ENCODE peak calls at places on chromosomes 2 and 18, in eight cellular contexts. One of them, this sample, is unnamed.
A peak's percentile ranks its signal among the peaks of the same experiment; 100 is the strongest.

GRCh38 chr2:147843421-147843863 is 1.4 kb upstream of the ACVR2A start:
- DNase-seq in stomach: no peak
- DNase-seq in adipocyte: no peak
- DNase-seq in NCI-H446 treated with DMSO at 0.1 percent for 48 hours: no peak
- DNase-seq in activated CD4-positive, alpha-beta T cell treated with anti-CD3 and anti-CD28 coated beads for 1 hour: no peak
- DNase-seq in EL: peak; percentile 2
- DNase-seq in AG04450: no peak
- DNase-seq in Kasumi-1: no peak
- DNase-seq in this sample: no peak

GRCh38 chr2:222714361-222715256 is 43.2 kb downstream of the MOGAT1 start:
- DNase-seq in Kasumi-1: no peak
- DNase-seq in stomach: no peak
- DNase-seq in adipocyte: no peak
- DNase-seq in activated CD4-positive, alpha-beta T cell treated with anti-CD3 and anti-CD28 coated beads for 1 hour: no peak
- DNase-seq in EL: no peak
- DNase-seq in AG04450: no peak
- DNase-seq in NCI-H446 treated with DMSO at 0.1 percent for 48 hours: peak; percentile 16
- DNase-seq in this sample: no peak

GRCh38 chr18:13378150-13378549 is 159.6 kb downstream of the LDLRAD4 start:
- DNase-seq in activated CD4-positive, alpha-beta T cell treated with anti-CD3 and anti-CD28 coated beads for 1 hour: no peak
- DNase-seq in stomach: no peak
- DNase-seq in Kasumi-1: no peak
- DNase-seq in adipocyte: no peak
- DNase-seq in NCI-H446 treated with DMSO at 0.1 percent for 48 hours: no peak
- DNase-seq in AG04450: no peak
- DNase-seq in EL: no peak
- DNase-seq in this sample: no peak

GRCh38 chr18:10184776-10185175 is 269.7 kb upstream of the APCDD1 start:
- DNase-seq in EL: no peak
- DNase-seq in adipocyte: no peak
- DNase-seq in AG04450: no peak
- DNase-seq in stomach: no peak
- DNase-seq in activated CD4-positive, alpha-beta T cell treated with anti-CD3 and anti-CD28 coated beads for 1 hour: no peak
- DNase-seq in NCI-H446 treated with DMSO at 0.1 percent for 48 hours: no peak
- DNase-seq in Kasumi-1: no peak
- DNase-seq in this sample: no peak

GRCh38 chr2:240922982-240923537 is 16.9 kb downstream of the CROCC2 start:
- DNase-seq in NCI-H446 treated with DMSO at 0.1 percent for 48 hours: no peak
- DNase-seq in adipocyte: no peak
- DNase-seq in AG04450: no peak
- DNase-seq in activated CD4-positive, alpha-beta T cell treated with anti-CD3 and anti-CD28 coated beads for 1 hour: no peak
- DNase-seq in Kasumi-1: no peak
- DNase-seq in EL: no peak
- DNase-seq in stomach: peak; percentile 18
- DNase-seq in this sample: no peak

GRCh38 chr2:24375349-24376087 is 15.2 kb upstream of the ITSN2 start:
- DNase-seq in EL: no peak
- DNase-seq in Kasumi-1: no peak
- DNase-seq in AG04450: no peak
- DNase-seq in activated CD4-positive, alpha-beta T cell treated with anti-CD3 and anti-CD28 coated beads for 1 hour: no peak
- DNase-seq in adipocyte: no peak
- DNase-seq in stomach: no peak
- DNase-seq in NCI-H446 treated with DMSO at 0.1 percent for 48 hours: no peak
- DNase-seq in this sample: no peak

GRCh38 chr2:18741888-18742287 is 152.5 kb upstream of the NT5C1B start:
- DNase-seq in stomach: no peak
- DNase-seq in AG04450: peak; percentile 90
- DNase-seq in EL: no peak
- DNase-seq in Kasumi-1: no peak
- DNase-seq in NCI-H446 treated with DMSO at 0.1 percent for 48 hours: no peak
- DNase-seq in adipocyte: no peak
- DNase-seq in activated CD4-positive, alpha-beta T cell treated with anti-CD3 and anti-CD28 coated beads for 1 hour: no peak
- DNase-seq in this sample: no peak

GRCh38 chr2:27765621-27766286 is 5.8 kb upstream of the MRPL33 start:
- DNase-seq in adipocyte: no peak
- DNase-seq in stomach: peak; percentile 81
- DNase-seq in Kasumi-1: no peak
- DNase-seq in activated CD4-positive, alpha-beta T cell treated with anti-CD3 and anti-CD28 coated beads for 1 hour: peak; percentile 39
- DNase-seq in AG04450: no peak
- DNase-seq in NCI-H446 treated with DMSO at 0.1 percent for 48 hours: no peak
- DNase-seq in EL: no peak
- DNase-seq in this sample: no peak

GRCh38 chr2:124258481-124258880 is 233.4 kb downstream of the CNTNAP5 start:
- DNase-seq in stomach: no peak
- DNase-seq in adipocyte: no peak
- DNase-seq in activated CD4-positive, alpha-beta T cell treated with anti-CD3 and anti-CD28 coated beads for 1 hour: no peak
- DNase-seq in NCI-H446 treated with DMSO at 0.1 percent for 48 hours: no peak
- DNase-seq in EL: peak; percentile 6
- DNase-seq in Kasumi-1: no peak
- DNase-seq in AG04450: no peak
- DNase-seq in this sample: no peak

GRCh38 chr2:180753809-180754761 is 226.3 kb upstream of the UBE2E3 start:
- DNase-seq in EL: peak; percentile 59
- DNase-seq in stomach: no peak
- DNase-seq in Kasumi-1: peak; percentile 92
- DNase-seq in adipocyte: peak; percentile 9
- DNase-seq in AG04450: peak; percentile 10
- DNase-seq in NCI-H446 treated with DMSO at 0.1 percent for 48 hours: no peak
- DNase-seq in activated CD4-positive, alpha-beta T cell treated with anti-CD3 and anti-CD28 coated beads for 1 hour: no peak
- DNase-seq in this sample: no peak

GRCh38 chr18:51051105-51051712 is 21.2 kb downstream of the SMAD4 start:
- DNase-seq in Kasumi-1: peak; percentile 83
- DNase-seq in stomach: no peak
- DNase-seq in activated CD4-positive, alpha-beta T cell treated with anti-CD3 and anti-CD28 coated beads for 1 hour: no peak
- DNase-seq in adipocyte: peak; percentile 88
- DNase-seq in EL: peak; percentile 54
- DNase-seq in AG04450: no peak
- DNase-seq in NCI-H446 treated with DMSO at 0.1 percent for 48 hours: peak; percentile 4
- DNase-seq in this sample: peak; percentile 46

GRCh38 chr2:216774620-216775019 is 79.3 kb upstream of the IGFBP5 start:
- DNase-seq in Kasumi-1: no peak
- DNase-seq in NCI-H446 treated with DMSO at 0.1 percent for 48 hours: no peak
- DNase-seq in AG04450: peak; percentile 63
- DNase-seq in EL: peak; percentile 91
- DNase-seq in activated CD4-positive, alpha-beta T cell treated with anti-CD3 and anti-CD28 coated beads for 1 hour: no peak
- DNase-seq in adipocyte: peak; percentile 33
- DNase-seq in stomach: no peak
- DNase-seq in this sample: peak; percentile 37

GRCh38 chr2:152537252-152537651 is 180.0 kb downstream of the PRPF40A start:
- DNase-seq in adipocyte: no peak
- DNase-seq in NCI-H446 treated with DMSO at 0.1 percent for 48 hours: no peak
- DNase-seq in AG04450: no peak
- DNase-seq in stomach: no peak
- DNase-seq in Kasumi-1: peak; percentile 96
- DNase-seq in EL: no peak
- DNase-seq in activated CD4-positive, alpha-beta T cell treated with anti-CD3 and anti-CD28 coated beads for 1 hour: no peak
- DNase-seq in this sample: no peak

GRCh38 chr2:39513641-39514094 is 76.6 kb upstream of the MAP4K3 start:
- DNase-seq in stomach: peak; percentile 50
- DNase-seq in AG04450: peak; percentile 85
- DNase-seq in activated CD4-positive, alpha-beta T cell treated with anti-CD3 and anti-CD28 coated beads for 1 hour: no peak
- DNase-seq in EL: peak; percentile 98
- DNase-seq in NCI-H446 treated with DMSO at 0.1 percent for 48 hours: peak; percentile 61
- DNase-seq in adipocyte: peak; percentile 91
- DNase-seq in Kasumi-1: peak; percentile 87
- DNase-seq in this sample: peak; percentile 87

GRCh38 chr2:228103379-228103778 is 78.1 kb downstream of the SPHKAP start:
- DNase-seq in NCI-H446 treated with DMSO at 0.1 percent for 48 hours: no peak
- DNase-seq in EL: no peak
- DNase-seq in adipocyte: no peak
- DNase-seq in activated CD4-positive, alpha-beta T cell treated with anti-CD3 and anti-CD28 coated beads for 1 hour: no peak
- DNase-seq in AG04450: no peak
- DNase-seq in stomach: no peak
- DNase-seq in Kasumi-1: no peak
- DNase-seq in this sample: no peak

GRCh38 chr2:236309669-236310029 is 45.4 kb upstream of the ASB18 start:
- DNase-seq in EL: peak; percentile 22
- DNase-seq in NCI-H446 treated with DMSO at 0.1 percent for 48 hours: no peak
- DNase-seq in adipocyte: peak; percentile 9
- DNase-seq in stomach: no peak
- DNase-seq in AG04450: no peak
- DNase-seq in activated CD4-positive, alpha-beta T cell treated with anti-CD3 and anti-CD28 coated beads for 1 hour: no peak
- DNase-seq in Kasumi-1: no peak
- DNase-seq in this sample: no peak

GRCh38 chr2:137960223-137960622 is 4.0 kb upstream of the HNMT start:
- DNase-seq in AG04450: no peak
- DNase-seq in adipocyte: no peak
- DNase-seq in NCI-H446 treated with DMSO at 0.1 percent for 48 hours: no peak
- DNase-seq in EL: no peak
- DNase-seq in activated CD4-positive, alpha-beta T cell treated with anti-CD3 and anti-CD28 coated beads for 1 hour: no peak
- DNase-seq in stomach: no peak
- DNase-seq in Kasumi-1: no peak
- DNase-seq in this sample: no peak

GRCh38 chr2:151878655-151879563 is 50.7 kb upstream of the ARL5A start:
- DNase-seq in adipocyte: peak; percentile 71
- DNase-seq in Kasumi-1: peak; percentile 95
- DNase-seq in EL: peak; percentile 1
- DNase-seq in activated CD4-positive, alpha-beta T cell treated with anti-CD3 and anti-CD28 coated beads for 1 hour: no peak
- DNase-seq in stomach: no peak
- DNase-seq in NCI-H446 treated with DMSO at 0.1 percent for 48 hours: no peak
- DNase-seq in AG04450: no peak
- DNase-seq in this sample: peak; percentile 60

GRCh38 chr2:207879536-207879935 is 109.8 kb upstream of the FZD5 start:
- DNase-seq in NCI-H446 treated with DMSO at 0.1 percent for 48 hours: no peak
- DNase-seq in adipocyte: peak; percentile 82
- DNase-seq in AG04450: peak; percentile 4
- DNase-seq in activated CD4-positive, alpha-beta T cell treated with anti-CD3 and anti-CD28 coated beads for 1 hour: no peak
- DNase-seq in stomach: no peak
- DNase-seq in EL: peak; percentile 75
- DNase-seq in Kasumi-1: no peak
- DNase-seq in this sample: peak; percentile 99

GRCh38 chr2:198054299-198054698 is 249.9 kb downstream of the PLCL1 start:
- DNase-seq in Kasumi-1: peak; percentile 58
- DNase-seq in stomach: peak; percentile 34
- DNase-seq in EL: peak; percentile 21
- DNase-seq in activated CD4-positive, alpha-beta T cell treated with anti-CD3 and anti-CD28 coated beads for 1 hour: peak; percentile 19
- DNase-seq in AG04450: no peak
- DNase-seq in adipocyte: peak; percentile 49
- DNase-seq in NCI-H446 treated with DMSO at 0.1 percent for 48 hours: no peak
- DNase-seq in this sample: peak; percentile 43

GRCh38 chr18:38695559-38696270 is 1130.1 kb upstream of the CELF4 start:
- DNase-seq in EL: no peak
- DNase-seq in adipocyte: peak; percentile 0
- DNase-seq in Kasumi-1: no peak
- DNase-seq in stomach: no peak
- DNase-seq in AG04450: no peak
- DNase-seq in NCI-H446 treated with DMSO at 0.1 percent for 48 hours: no peak
- DNase-seq in activated CD4-positive, alpha-beta T cell treated with anti-CD3 and anti-CD28 coated beads for 1 hour: no peak
- DNase-seq in this sample: no peak

GRCh38 chr2:64141711-64142405 is 2.4 kb downstream of the PELI1 start:
- DNase-seq in stomach: no peak
- DNase-seq in AG04450: no peak
- DNase-seq in EL: peak; percentile 34
- DNase-seq in Kasumi-1: no peak
- DNase-seq in adipocyte: peak; percentile 53
- DNase-seq in activated CD4-positive, alpha-beta T cell treated with anti-CD3 and anti-CD28 coated beads for 1 hour: no peak
- DNase-seq in NCI-H446 treated with DMSO at 0.1 percent for 48 hours: no peak
- DNase-seq in this sample: peak; percentile 13

GRCh38 chr18:4107049-4107459 is 348.1 kb downstream of the DLGAP1 start:
- DNase-seq in Kasumi-1: no peak
- DNase-seq in activated CD4-positive, alpha-beta T cell treated with anti-CD3 and anti-CD28 coated beads for 1 hour: no peak
- DNase-seq in adipocyte: peak; percentile 21
- DNase-seq in AG04450: no peak
- DNase-seq in stomach: no peak
- DNase-seq in EL: no peak
- DNase-seq in NCI-H446 treated with DMSO at 0.1 percent for 48 hours: no peak
- DNase-seq in this sample: no peak

GRCh38 chr18:35430721-35431441 is 53.7 kb upstream of the ZNF396 start:
- DNase-seq in stomach: no peak
- DNase-seq in activated CD4-positive, alpha-beta T cell treated with anti-CD3 and anti-CD28 coated beads for 1 hour: no peak
- DNase-seq in NCI-H446 treated with DMSO at 0.1 percent for 48 hours: no peak
- DNase-seq in Kasumi-1: no peak
- DNase-seq in AG04450: no peak
- DNase-seq in adipocyte: no peak
- DNase-seq in EL: no peak
- DNase-seq in this sample: no peak

GRCh38 chr2:49080681-49081080 is 73.6 kb downstream of the FSHR start:
- DNase-seq in AG04450: no peak
- DNase-seq in activated CD4-positive, alpha-beta T cell treated with anti-CD3 and anti-CD28 coated beads for 1 hour: no peak
- DNase-seq in adipocyte: no peak
- DNase-seq in NCI-H446 treated with DMSO at 0.1 percent for 48 hours: no peak
- DNase-seq in Kasumi-1: no peak
- DNase-seq in EL: no peak
- DNase-seq in stomach: no peak
- DNase-seq in this sample: no peak

GRCh38 chr2:210445116-210445707 is 31.3 kb downstream of the LANCL1 start:
- DNase-seq in stomach: no peak
- DNase-seq in NCI-H446 treated with DMSO at 0.1 percent for 48 hours: peak; percentile 3
- DNase-seq in EL: peak; percentile 15
- DNase-seq in adipocyte: peak; percentile 63
- DNase-seq in activated CD4-positive, alpha-beta T cell treated with anti-CD3 and anti-CD28 coated beads for 1 hour: no peak
- DNase-seq in AG04450: no peak
- DNase-seq in Kasumi-1: peak; percentile 26
- DNase-seq in this sample: peak; percentile 5

GRCh38 chr2:24304621-24305020 is 55.7 kb downstream of the ITSN2 start:
- DNase-seq in Kasumi-1: no peak
- DNase-seq in AG04450: no peak
- DNase-seq in activated CD4-positive, alpha-beta T cell treated with anti-CD3 and anti-CD28 coated beads for 1 hour: no peak
- DNase-seq in adipocyte: peak; percentile 37
- DNase-seq in NCI-H446 treated with DMSO at 0.1 percent for 48 hours: no peak
- DNase-seq in EL: no peak
- DNase-seq in stomach: no peak
- DNase-seq in this sample: peak; percentile 34

GRCh38 chr2:162316590-162316989 is 1.9 kb downstream of the IFIH1 start:
- DNase-seq in adipocyte: no peak
- DNase-seq in EL: no peak
- DNase-seq in activated CD4-positive, alpha-beta T cell treated with anti-CD3 and anti-CD28 coated beads for 1 hour: no peak
- DNase-seq in AG04450: no peak
- DNase-seq in NCI-H446 treated with DMSO at 0.1 percent for 48 hours: no peak
- DNase-seq in stomach: no peak
- DNase-seq in Kasumi-1: no peak
- DNase-seq in this sample: no peak

GRCh38 chr18:67516432-67517223 is at the start of gene DSEL:
- DNase-seq in Kasumi-1: peak; percentile 82
- DNase-seq in adipocyte: peak; percentile 99
- DNase-seq in NCI-H446 treated with DMSO at 0.1 percent for 48 hours: peak; percentile 79
- DNase-seq in AG04450: peak; percentile 90
- DNase-seq in stomach: peak; percentile 98
- DNase-seq in EL: peak; percentile 96
- DNase-seq in activated CD4-positive, alpha-beta T cell treated with anti-CD3 and anti-CD28 coated beads for 1 hour: peak; percentile 96
- DNase-seq in this sample: peak; percentile 98

GRCh38 chr2:105926960-105927678 is 182.4 kb downstream of the NCK2 start:
- DNase-seq in stomach: no peak
- DNase-seq in AG04450: no peak
- DNase-seq in adipocyte: no peak
- DNase-seq in activated CD4-positive, alpha-beta T cell treated with anti-CD3 and anti-CD28 coated beads for 1 hour: peak; percentile 20
- DNase-seq in EL: no peak
- DNase-seq in Kasumi-1: peak; percentile 7
- DNase-seq in NCI-H446 treated with DMSO at 0.1 percent for 48 hours: no peak
- DNase-seq in this sample: no peak

This sample was measured in fibroblast of gingiva.